ENCODE peak calls at places on chromosome 4, in ten cellular contexts. One of them, this sample, is unnamed.

GRCh38 chr4:30721353-30722091 is 1.4 kb downstream of the PCDH7 start:
- DNase-seq in T-cell: no peak
- DNase-seq in cardiac muscle cell: peak; percentile 79
- DNase-seq in WTC11: peak; percentile 63
- DNase-seq in glutamatergic neuron: peak; percentile 78
- DNase-seq in neuronal stem cell: peak; percentile 54
- DNase-seq in stimulated activated CD4-positive, alpha-beta T cell treated with anti-CD3 and anti-CD28 coated beads, TNF-alpha, amount 100 ng/mL, for 4 hours: no peak
- DNase-seq in brain microvascular endothelial cell: no peak
- DNase-seq in left ventricle myocardium inferior: peak; percentile 33
- DNase-seq in T-helper 9 cell: no peak
- DNase-seq in this sample: peak; percentile 44

GRCh38 chr4:123415977-123416376 is 19.4 kb downstream of the SPRY1 start:
- DNase-seq in T-helper 9 cell: no peak
- DNase-seq in stimulated activated CD4-positive, alpha-beta T cell treated with anti-CD3 and anti-CD28 coated beads, TNF-alpha, amount 100 ng/mL, for 4 hours: no peak
- DNase-seq in left ventricle myocardium inferior: no peak
- DNase-seq in neuronal stem cell: no peak
- DNase-seq in cardiac muscle cell: no peak
- DNase-seq in brain microvascular endothelial cell: peak; percentile 48
- DNase-seq in WTC11: no peak
- DNase-seq in T-cell: no peak
- DNase-seq in glutamatergic neuron: no peak
- DNase-seq in this sample: peak; percentile 45

GRCh38 chr4:71270901-71271300 is 67.9 kb upstream of the SLC4A4 start:
- DNase-seq in brain microvascular endothelial cell: no peak
- DNase-seq in glutamatergic neuron: peak; percentile 63
- DNase-seq in neuronal stem cell: peak; percentile 14
- DNase-seq in left ventricle myocardium inferior: no peak
- DNase-seq in WTC11: peak; percentile 57
- DNase-seq in cardiac muscle cell: peak; percentile 55
- DNase-seq in T-cell: peak; percentile 19
- DNase-seq in stimulated activated CD4-positive, alpha-beta T cell treated with anti-CD3 and anti-CD28 coated beads, TNF-alpha, amount 100 ng/mL, for 4 hours: no peak
- DNase-seq in T-helper 9 cell: peak; percentile 7
- DNase-seq in this sample: peak; percentile 45

GRCh38 chr4:169540774-169541173 is 71.6 kb downstream of the NEK1 start:
- DNase-seq in neuronal stem cell: no peak
- DNase-seq in T-cell: no peak
- DNase-seq in left ventricle myocardium inferior: no peak
- DNase-seq in T-helper 9 cell: no peak
- DNase-seq in stimulated activated CD4-positive, alpha-beta T cell treated with anti-CD3 and anti-CD28 coated beads, TNF-alpha, amount 100 ng/mL, for 4 hours: no peak
- DNase-seq in WTC11: no peak
- DNase-seq in cardiac muscle cell: no peak
- DNase-seq in glutamatergic neuron: no peak
- DNase-seq in brain microvascular endothelial cell: no peak
- DNase-seq in this sample: peak; percentile 45

GRCh38 chr4:5124876-5125275 is 73.6 kb downstream of the STK32B start:
- DNase-seq in cardiac muscle cell: no peak
- DNase-seq in T-cell: no peak
- DNase-seq in WTC11: no peak
- DNase-seq in left ventricle myocardium inferior: no peak
- DNase-seq in stimulated activated CD4-positive, alpha-beta T cell treated with anti-CD3 and anti-CD28 coated beads, TNF-alpha, amount 100 ng/mL, for 4 hours: no peak
- DNase-seq in brain microvascular endothelial cell: no peak
- DNase-seq in T-helper 9 cell: no peak
- DNase-seq in neuronal stem cell: no peak
- DNase-seq in glutamatergic neuron: no peak
- DNase-seq in this sample: no peak

GRCh38 chr4:41214158-41215146 is at the start of gene APBB2:
- DNase-seq in T-helper 9 cell: no peak
- DNase-seq in stimulated activated CD4-positive, alpha-beta T cell treated with anti-CD3 and anti-CD28 coated beads, TNF-alpha, amount 100 ng/mL, for 4 hours: no peak
- DNase-seq in WTC11: peak; percentile 96
- DNase-seq in cardiac muscle cell: peak; percentile 98
- DNase-seq in brain microvascular endothelial cell: peak; percentile 94
- DNase-seq in neuronal stem cell: peak; percentile 97
- DNase-seq in T-cell: no peak
- DNase-seq in glutamatergic neuron: peak; percentile 98
- DNase-seq in left ventricle myocardium inferior: peak; percentile 94
- DNase-seq in this sample: peak; percentile 97

GRCh38 chr4:11782859-11783258 is 354.2 kb upstream of the HS3ST1 start:
- DNase-seq in neuronal stem cell: no peak
- DNase-seq in stimulated activated CD4-positive, alpha-beta T cell treated with anti-CD3 and anti-CD28 coated beads, TNF-alpha, amount 100 ng/mL, for 4 hours: no peak
- DNase-seq in left ventricle myocardium inferior: no peak
- DNase-seq in WTC11: no peak
- DNase-seq in glutamatergic neuron: no peak
- DNase-seq in T-helper 9 cell: no peak
- DNase-seq in cardiac muscle cell: no peak
- DNase-seq in T-cell: no peak
- DNase-seq in brain microvascular endothelial cell: no peak
- DNase-seq in this sample: no peak

GRCh38 chr4:169900241-169900845 is 125.9 kb downstream of the MFAP3L start:
- DNase-seq in left ventricle myocardium inferior: no peak
- DNase-seq in T-helper 9 cell: no peak
- DNase-seq in glutamatergic neuron: no peak
- DNase-seq in cardiac muscle cell: no peak
- DNase-seq in brain microvascular endothelial cell: no peak
- DNase-seq in stimulated activated CD4-positive, alpha-beta T cell treated with anti-CD3 and anti-CD28 coated beads, TNF-alpha, amount 100 ng/mL, for 4 hours: no peak
- DNase-seq in neuronal stem cell: no peak
- DNase-seq in T-cell: no peak
- DNase-seq in WTC11: no peak
- DNase-seq in this sample: no peak

GRCh38 chr4:186736466-186736865 is 12.8 kb upstream of the FAT1 start:
- DNase-seq in WTC11: no peak
- DNase-seq in T-cell: no peak
- DNase-seq in brain microvascular endothelial cell: no peak
- DNase-seq in stimulated activated CD4-positive, alpha-beta T cell treated with anti-CD3 and anti-CD28 coated beads, TNF-alpha, amount 100 ng/mL, for 4 hours: no peak
- DNase-seq in neuronal stem cell: no peak
- DNase-seq in glutamatergic neuron: no peak
- DNase-seq in T-helper 9 cell: no peak
- DNase-seq in cardiac muscle cell: no peak
- DNase-seq in left ventricle myocardium inferior: no peak
- DNase-seq in this sample: no peak

GRCh38 chr4:119598521-119598920 is 30.1 kb downstream of the PDE5A start:
- DNase-seq in WTC11: no peak
- DNase-seq in cardiac muscle cell: no peak
- DNase-seq in neuronal stem cell: no peak
- DNase-seq in left ventricle myocardium inferior: no peak
- DNase-seq in stimulated activated CD4-positive, alpha-beta T cell treated with anti-CD3 and anti-CD28 coated beads, TNF-alpha, amount 100 ng/mL, for 4 hours: no peak
- DNase-seq in T-cell: no peak
- DNase-seq in T-helper 9 cell: no peak
- DNase-seq in brain microvascular endothelial cell: no peak
- DNase-seq in glutamatergic neuron: no peak
- DNase-seq in this sample: no peak

GRCh38 chr4:53055274-53055673 is 193.2 kb downstream of the RASL11B start:
- DNase-seq in T-helper 9 cell: no peak
- DNase-seq in cardiac muscle cell: no peak
- DNase-seq in left ventricle myocardium inferior: no peak
- DNase-seq in WTC11: no peak
- DNase-seq in brain microvascular endothelial cell: peak; percentile 65
- DNase-seq in glutamatergic neuron: no peak
- DNase-seq in T-cell: no peak
- DNase-seq in stimulated activated CD4-positive, alpha-beta T cell treated with anti-CD3 and anti-CD28 coated beads, TNF-alpha, amount 100 ng/mL, for 4 hours: no peak
- DNase-seq in neuronal stem cell: no peak
- DNase-seq in this sample: peak; percentile 84